ENCODE peak calls at places on chromosome 4, in ten cellular contexts. T is NCI-H1417; P is brain pericyte; Z is NK-92 treated with Interleukin-12 subunit alpha and Interleukin-12 subunit beta, amount 100 ng/mL, for 24 hours; V is OCI-M1; N is T-cell; I is GM04504; A is activated naive CD8-positive, alpha-beta T cell treated with anti-CD3 and anti-CD28 coated beads, Interleukin-2, amount 50 U/mL, for 16 hours; W is endothelial cell; C is NB4. J is an unnamed sample.

GRCh38 chr4:89590102-89590501 is 246.9 kb downstream of the SNCA start:
- DNase-seq in V (no peak), W (no peak), P (no peak), C (no peak), N (no peak), Z (no peak), I (no peak), A (no peak), T (no peak), J (no peak)

GRCh38 chr4:80006935-80007744 is 65.9 kb downstream of the ANTXR2 start:
- DNase-seq in P (no peak), T (no peak), N (no peak), Z (no peak), A (no peak), V (peak; percentile 93), W (no peak), I (no peak), C (peak; percentile 44), J (no peak)

GRCh38 chr4:7031526-7032449 is 11.4 kb upstream of the TADA2B start:
- DNase-seq in V (no peak), A (no peak), T (no peak), P (no peak), N (no peak), Z (no peak), C (peak; percentile 65), W (no peak), I (no peak), J (no peak)

GRCh38 chr4:107721436-107722090 is 1.5 kb upstream of the PAPSS1 start:
- DNase-seq in P (no peak), T (no peak), W (no peak), N (peak; percentile 25), Z (no peak), A (peak; percentile 35), C (no peak), I (no peak), V (peak; percentile 16), J (peak; percentile 10)

GRCh38 chr4:146134761-146135160 is 40.8 kb upstream of the LSM6 start:
- DNase-seq in P (peak; percentile 24), I (no peak), W (no peak), C (no peak), V (no peak), T (peak; percentile 1), A (no peak), Z (no peak), N (no peak), J (no peak)

GRCh38 chr4:87119965-87120364 is 100.5 kb downstream of the KLHL8 start:
- DNase-seq in I (no peak), Z (no peak), C (no peak), P (no peak), V (no peak), W (no peak), A (no peak), T (no peak), N (no peak), J (no peak)

GRCh38 chr4:3646280-3646679 is 114.1 kb upstream of the LRPAP1 start:
- DNase-seq in W (no peak), N (no peak), T (no peak), P (no peak), V (no peak), I (no peak), Z (no peak), C (no peak), A (no peak), J (no peak)

GRCh38 chr4:68655764-68656444 is 14.5 kb downstream of the UGT2B15 start:
- DNase-seq in P (no peak), T (no peak), N (no peak), I (no peak), V (no peak), W (no peak), A (no peak), Z (no peak), C (no peak), J (no peak)

GRCh38 chr4:62676962-62677361 is 1476.8 kb downstream of the ADGRL3 start:
- DNase-seq in Z (no peak), C (no peak), A (no peak), P (no peak), N (no peak), V (no peak), I (no peak), T (no peak), W (no peak), J (no peak)

GRCh38 chr4:41912546-41912945 is 22.7 kb upstream of the TMEM33 start:
- DNase-seq in A (no peak), V (no peak), N (no peak), T (no peak), W (no peak), P (no peak), I (no peak), Z (no peak), C (no peak), J (no peak)

GRCh38 chr4:158253350-158253980 is 43.2 kb downstream of the TMEM144 start:
- DNase-seq in N (no peak), Z (no peak), I (peak; percentile 26), T (peak; percentile 56), W (peak; percentile 66), A (no peak), C (peak; percentile 55), V (peak; percentile 83), P (peak; percentile 7), J (no peak)

GRCh38 chr4:126405369-126405982 is 1090.7 kb downstream of the FAT4 start:
- DNase-seq in C (peak; percentile 38), A (no peak), I (no peak), N (no peak), Z (no peak), T (no peak), W (no peak), P (no peak), V (peak; percentile 51), J (no peak)

GRCh38 chr4:8905236-8905772 is 33.7 kb upstream of the HMX1 start:
- DNase-seq in W (no peak), A (no peak), C (no peak), T (no peak), V (no peak), N (no peak), P (no peak), I (no peak), Z (no peak), J (no peak)

GRCh38 chr4:99144070-99144469 is at the start of gene ADH4:
- DNase-seq in V (no peak), Z (no peak), N (no peak), W (no peak), I (no peak), T (no peak), C (peak; percentile 15), P (no peak), A (no peak), J (no peak)

GRCh38 chr4:27129871-27130277 is 269.2 kb downstream of the STIM2 start:
- DNase-seq in T (no peak), A (no peak), C (no peak), V (no peak), N (no peak), P (no peak), W (no peak), Z (no peak), I (no peak), J (no peak)

GRCh38 chr4:134078230-134078914 is 123.2 kb downstream of the PABPC4L start:
- DNase-seq in W (no peak), Z (no peak), T (no peak), C (no peak), P (no peak), I (no peak), V (peak; percentile 82), N (no peak), A (no peak), J (no peak)